ENCODE peak calls at places on chromosome 7, in six cellular contexts. H, C, S, Y, J and B are unnamed samples.

GRCh38 chr7:150379590-150380379 is 655 bp downstream of the ZNF775 start:
- DNase-seq in S (peak), J (no peak), Y (no peak), C (peak), H (no peak), B (peak)

GRCh38 chr7:73433924-73434700 is 534 bp downstream of the FZD9 start:
- DNase-seq in C (no peak), H (peak), J (no peak), Y (no peak), S (no peak), B (no peak)

GRCh38 chr7:14196555-14196954 is 207.1 kb upstream of the ETV1 start:
- DNase-seq in Y (peak), C (no peak), H (peak), J (no peak), S (no peak), B (no peak)

GRCh38 chr7:35286422-35286821 is 32.5 kb upstream of the TBX20 start:
- DNase-seq in C (no peak), S (no peak), Y (no peak), H (peak), J (no peak), B (no peak)

GRCh38 chr7:101179117-101179779 is 845 bp downstream of the NAT16 start:
- DNase-seq in J (no peak), C (peak), S (no peak), Y (peak), H (no peak), B (no peak)

GRCh38 chr7:135801045-135801693 is 52.6 kb upstream of the FAM180A start:
- DNase-seq in H (peak), J (no peak), S (no peak), C (peak), Y (peak), B (peak)

GRCh38 chr7:68969571-68969970 is 628.7 kb upstream of the AUTS2 start:
- DNase-seq in H (peak), Y (no peak), C (no peak), S (no peak), J (no peak), B (no peak)

GRCh38 chr7:106460792-106461254 is 176.0 kb upstream of the NAMPT start:
- DNase-seq in S (no peak), H (no peak), J (no peak), C (no peak), Y (no peak), B (no peak)

GRCh38 chr7:107995184-107996071 is 7.5 kb downstream of the LAMB1 start:
- DNase-seq in H (peak), Y (no peak), J (no peak), S (no peak), C (peak), B (peak)

GRCh38 chr7:117085769-117086463 is 132.6 kb downstream of the ST7 start:
- DNase-seq in S (no peak), C (peak), H (peak), Y (no peak), J (no peak), B (peak)

GRCh38 chr7:78080811-78081210 is 282.2 kb downstream of the PHTF2 start:
- DNase-seq in H (no peak), S (no peak), J (no peak), Y (no peak), C (no peak), B (no peak)

GRCh38 chr7:119350334-119350733 is 922.6 kb upstream of the KCND2 start:
- DNase-seq in H (no peak), J (no peak), C (no peak), Y (no peak), S (no peak), B (no peak)